ENCODE peak calls at places on chromosome 18, in six cellular contexts. Y is 8988T, J is brain microvascular endothelial cell, I is colonic mucosa, X is SK-MEL-5, L is cardiac fibroblast. V is an unnamed sample.

GRCh38 chr18:41899535-41899934 is 55.5 kb upstream of the PIK3C3 start:
- DNase-seq in Y (no peak), X (peak), L (peak), J (no peak), I (no peak), V (no peak)

GRCh38 chr18:56321470-56321869 is 316.9 kb downstream of the TXNL1 start:
- DNase-seq in X (no peak), Y (no peak), J (no peak), L (no peak), I (peak), V (no peak)

GRCh38 chr18:56000041-56000440 is 412.0 kb upstream of the TCF4 start:
- DNase-seq in X (no peak), J (no peak), I (no peak), Y (no peak), L (no peak), V (no peak)

GRCh38 chr18:32867330-32867729 is 94.5 kb upstream of the KLHL14 start:
- DNase-seq in J (no peak), X (no peak), Y (no peak), I (no peak), L (no peak), V (no peak)

GRCh38 chr18:13604751-13605150 is 121.6 kb downstream of the FAM210A start:
- DNase-seq in J (no peak), I (no peak), Y (no peak), L (no peak), X (no peak), V (no peak)

GRCh38 chr18:12597775-12598174 is 60.1 kb downstream of the SPIRE1 start:
- DNase-seq in Y (no peak), I (no peak), J (peak), X (peak), L (peak), V (peak)

GRCh38 chr18:35983818-35984217 is 11.3 kb downstream of the RMP24 start:
- DNase-seq in J (peak), X (no peak), Y (no peak), L (peak), I (no peak), V (peak)

GRCh38 chr18:22363867-22364463 is 53.8 kb downstream of the CTAGE1 start:
- DNase-seq in J (no peak), I (no peak), Y (no peak), L (peak), X (peak), V (no peak)

GRCh38 chr18:45837283-45838070 is 12.0 kb downstream of the SIGLEC15 start:
- DNase-seq in X (no peak), L (peak), I (peak), Y (no peak), J (no peak), V (no peak)

GRCh38 chr18:2534906-2535305 is 36.4 kb downstream of the METTL4 start:
- DNase-seq in J (no peak), X (no peak), Y (no peak), L (no peak), I (no peak), V (no peak)

GRCh38 chr18:21904856-21905255 is 164.3 kb downstream of the MIB1 start:
- DNase-seq in J (no peak), X (no peak), Y (no peak), L (no peak), I (no peak), V (no peak)

GRCh38 chr18:13276530-13277520 is 58.3 kb downstream of the LDLRAD4 start:
- DNase-seq in Y (no peak), J (no peak), X (no peak), L (no peak), I (no peak), V (no peak)

GRCh38 chr18:72086421-72086820 is 457.7 kb downstream of the CBLN2 start:
- DNase-seq in L (peak), I (no peak), X (peak), Y (no peak), J (no peak), V (no peak)

GRCh38 chr18:46324087-46324486 is 219.9 kb downstream of the HAUS1 start:
- DNase-seq in X (no peak), Y (no peak), I (no peak), L (no peak), J (no peak), V (no peak)

GRCh38 chr18:69758458-69758857 is 189.2 kb downstream of the CD226 start:
- DNase-seq in Y (no peak), J (peak), X (no peak), L (peak), I (no peak), V (no peak)

GRCh38 chr18:74558096-74558495 is 23.8 kb downstream of the CNDP1 start:
- DNase-seq in I (no peak), Y (no peak), X (no peak), L (no peak), J (no peak), V (no peak)

GRCh38 chr18:22223263-22223960 is 54.0 kb downstream of the GATA6 start:
- DNase-seq in X (no peak), Y (peak), I (peak), L (peak), J (peak), V (no peak)

GRCh38 chr18:72878561-72878960 is 10.8 kb upstream of the NETO1 start:
- DNase-seq in I (no peak), X (no peak), Y (no peak), L (no peak), J (no peak), V (no peak)

V was measured in AG04449.